ENCODE peak calls at places on chromosome 2, in five cellular contexts. One of them, this sample, is unnamed.

GRCh38 chr2:128306081-128306930 is 12.4 kb downstream of the HS6ST1 start:
- DNase-seq in posterior vena cava: peak; percentile 90
- DNase-seq in SW 1271: no peak
- DNase-seq in AG04450: peak; percentile 99
- DNase-seq in activated CD4-positive, alpha-beta T cell treated with anti-CD3 and anti-CD28 coated beads for 36 hours: no peak
- DNase-seq in this sample: peak; percentile 42

GRCh38 chr2:175571078-175571653 is 389.7 kb upstream of the ATP5MC3 start:
- DNase-seq in AG04450: no peak
- DNase-seq in posterior vena cava: no peak
- DNase-seq in activated CD4-positive, alpha-beta T cell treated with anti-CD3 and anti-CD28 coated beads for 36 hours: no peak
- DNase-seq in SW 1271: no peak
- DNase-seq in this sample: no peak

GRCh38 chr2:47161475-47161874 is 6.4 kb upstream of the STPG4 start:
- DNase-seq in AG04450: no peak
- DNase-seq in SW 1271: no peak
- DNase-seq in posterior vena cava: no peak
- DNase-seq in activated CD4-positive, alpha-beta T cell treated with anti-CD3 and anti-CD28 coated beads for 36 hours: no peak
- DNase-seq in this sample: no peak

GRCh38 chr2:61179701-61180639 is 18.0 kb downstream of the C2orf74 start:
- DNase-seq in activated CD4-positive, alpha-beta T cell treated with anti-CD3 and anti-CD28 coated beads for 36 hours: no peak
- DNase-seq in posterior vena cava: peak; percentile 91
- DNase-seq in AG04450: no peak
- DNase-seq in SW 1271: no peak
- DNase-seq in this sample: no peak

GRCh38 chr2:234768608-234769196 is 183.1 kb upstream of the SH3BP4 start:
- DNase-seq in posterior vena cava: no peak
- DNase-seq in SW 1271: no peak
- DNase-seq in activated CD4-positive, alpha-beta T cell treated with anti-CD3 and anti-CD28 coated beads for 36 hours: no peak
- DNase-seq in AG04450: no peak
- DNase-seq in this sample: no peak

GRCh38 chr2:44053456-44053855 is 57.7 kb upstream of the LRPPRC start:
- DNase-seq in SW 1271: no peak
- DNase-seq in AG04450: no peak
- DNase-seq in posterior vena cava: no peak
- DNase-seq in activated CD4-positive, alpha-beta T cell treated with anti-CD3 and anti-CD28 coated beads for 36 hours: no peak
- DNase-seq in this sample: no peak

GRCh38 chr2:36570416-36570815 is 27.6 kb downstream of the FEZ2 start:
- DNase-seq in SW 1271: no peak
- DNase-seq in posterior vena cava: no peak
- DNase-seq in activated CD4-positive, alpha-beta T cell treated with anti-CD3 and anti-CD28 coated beads for 36 hours: no peak
- DNase-seq in AG04450: no peak
- DNase-seq in this sample: no peak

GRCh38 chr2:4020649-4021048 is 317.3 kb downstream of the DCDC2C start:
- DNase-seq in SW 1271: no peak
- DNase-seq in posterior vena cava: no peak
- DNase-seq in AG04450: no peak
- DNase-seq in activated CD4-positive, alpha-beta T cell treated with anti-CD3 and anti-CD28 coated beads for 36 hours: no peak
- DNase-seq in this sample: no peak

GRCh38 chr2:505931-506330 is 171.3 kb downstream of the TMEM18 start:
- DNase-seq in posterior vena cava: peak; percentile 71
- DNase-seq in AG04450: no peak
- DNase-seq in SW 1271: no peak
- DNase-seq in activated CD4-positive, alpha-beta T cell treated with anti-CD3 and anti-CD28 coated beads for 36 hours: no peak
- DNase-seq in this sample: no peak

GRCh38 chr2:71550801-71551630 is 97.7 kb downstream of the DYSF start:
- DNase-seq in SW 1271: no peak
- DNase-seq in posterior vena cava: peak; percentile 61
- DNase-seq in AG04450: no peak
- DNase-seq in activated CD4-positive, alpha-beta T cell treated with anti-CD3 and anti-CD28 coated beads for 36 hours: no peak
- DNase-seq in this sample: no peak

GRCh38 chr2:42256502-42256901 is 87.3 kb downstream of the EML4 start:
- DNase-seq in SW 1271: no peak
- DNase-seq in activated CD4-positive, alpha-beta T cell treated with anti-CD3 and anti-CD28 coated beads for 36 hours: no peak
- DNase-seq in posterior vena cava: no peak
- DNase-seq in AG04450: no peak
- DNase-seq in this sample: no peak

This sample was measured in A172.